ENCODE peak calls at places on chromosomes 1 and 21, in five cellular contexts. One of them, this sample, is unnamed.

GRCh38 chr1:93728480-93729131 is 47.0 kb upstream of the BCAR3 start:
- DNase-seq in HFFc6: no peak
- DNase-seq in IMR-90: no peak
- DNase-seq in progenitor cell of endocrine pancreas: no peak
- DNase-seq in psoas muscle: no peak
- DNase-seq in this sample: no peak

GRCh38 chr1:6145351-6145750 is 34.8 kb downstream of the CHD5 start:
- DNase-seq in psoas muscle: no peak
- DNase-seq in HFFc6: no peak
- DNase-seq in progenitor cell of endocrine pancreas: no peak
- DNase-seq in IMR-90: no peak
- DNase-seq in this sample: no peak

GRCh38 chr1:44296794-44297193 is 58.3 kb downstream of the ERI3 start:
- DNase-seq in progenitor cell of endocrine pancreas: no peak
- DNase-seq in HFFc6: no peak
- DNase-seq in psoas muscle: no peak
- DNase-seq in IMR-90: no peak
- DNase-seq in this sample: no peak

GRCh38 chr1:15676010-15676409 is 8.1 kb upstream of the PLEKHM2 start:
- DNase-seq in progenitor cell of endocrine pancreas: no peak
- DNase-seq in HFFc6: no peak
- DNase-seq in psoas muscle: no peak
- DNase-seq in IMR-90: no peak
- DNase-seq in this sample: no peak

GRCh38 chr1:201180901-201181300 is 9.7 kb upstream of the IGFN1 start:
- DNase-seq in IMR-90: no peak
- DNase-seq in psoas muscle: peak
- DNase-seq in HFFc6: no peak
- DNase-seq in progenitor cell of endocrine pancreas: no peak
- DNase-seq in this sample: no peak

GRCh38 chr1:98749152-98749756 is 87.7 kb downstream of the SNX7 start:
- DNase-seq in HFFc6: peak
- DNase-seq in IMR-90: peak
- DNase-seq in progenitor cell of endocrine pancreas: no peak
- DNase-seq in psoas muscle: no peak
- DNase-seq in this sample: no peak

GRCh38 chr1:198699167-198700015 is 60.6 kb downstream of the PTPRC start:
- DNase-seq in progenitor cell of endocrine pancreas: peak
- DNase-seq in HFFc6: no peak
- DNase-seq in IMR-90: peak
- DNase-seq in psoas muscle: no peak
- DNase-seq in this sample: peak

GRCh38 chr21:33026878-33027400 is 1.2 kb downstream of the OLIG2 start:
- DNase-seq in HFFc6: no peak
- DNase-seq in progenitor cell of endocrine pancreas: no peak
- DNase-seq in psoas muscle: no peak
- DNase-seq in IMR-90: peak
- DNase-seq in this sample: no peak

GRCh38 chr1:14222086-14222485 is 376.4 kb upstream of the KAZN start:
- DNase-seq in progenitor cell of endocrine pancreas: no peak
- DNase-seq in IMR-90: no peak
- DNase-seq in HFFc6: no peak
- DNase-seq in psoas muscle: no peak
- DNase-seq in this sample: no peak

GRCh38 chr1:50048791-50049190 is 25.0 kb upstream of the AGBL4 start:
- DNase-seq in psoas muscle: no peak
- DNase-seq in progenitor cell of endocrine pancreas: no peak
- DNase-seq in HFFc6: no peak
- DNase-seq in IMR-90: no peak
- DNase-seq in this sample: no peak

GRCh38 chr1:84936116-84936810 is 43.3 kb upstream of the LPAR3 start:
- DNase-seq in HFFc6: peak
- DNase-seq in psoas muscle: no peak
- DNase-seq in IMR-90: peak
- DNase-seq in progenitor cell of endocrine pancreas: no peak
- DNase-seq in this sample: no peak

GRCh38 chr1:26291939-26292338 is 12.1 kb downstream of the SH3BGRL3 start:
- DNase-seq in progenitor cell of endocrine pancreas: no peak
- DNase-seq in HFFc6: no peak
- DNase-seq in IMR-90: no peak
- DNase-seq in psoas muscle: no peak
- DNase-seq in this sample: no peak

GRCh38 chr1:114323959-114324825 is 170.5 kb upstream of the SYT6 start:
- DNase-seq in IMR-90: no peak
- DNase-seq in HFFc6: no peak
- DNase-seq in psoas muscle: no peak
- DNase-seq in progenitor cell of endocrine pancreas: no peak
- DNase-seq in this sample: no peak

GRCh38 chr1:240094043-240094722 is 2.5 kb downstream of the FMN2 start:
- DNase-seq in IMR-90: no peak
- DNase-seq in psoas muscle: no peak
- DNase-seq in progenitor cell of endocrine pancreas: no peak
- DNase-seq in HFFc6: no peak
- DNase-seq in this sample: no peak

GRCh38 chr1:201702936-201703335 is 126.0 kb upstream of the IPO9 start:
- DNase-seq in progenitor cell of endocrine pancreas: no peak
- DNase-seq in HFFc6: peak
- DNase-seq in psoas muscle: no peak
- DNase-seq in IMR-90: peak
- DNase-seq in this sample: no peak

GRCh38 chr1:8201331-8201861 is 116.5 kb upstream of the SLC45A1 start:
- DNase-seq in IMR-90: peak
- DNase-seq in HFFc6: no peak
- DNase-seq in psoas muscle: no peak
- DNase-seq in progenitor cell of endocrine pancreas: no peak
- DNase-seq in this sample: no peak

GRCh38 chr1:59678065-59678808 is 136.5 kb upstream of the HOOK1 start:
- DNase-seq in progenitor cell of endocrine pancreas: no peak
- DNase-seq in psoas muscle: no peak
- DNase-seq in IMR-90: no peak
- DNase-seq in HFFc6: no peak
- DNase-seq in this sample: no peak

GRCh38 chr1:48869116-48869893 is 92.6 kb upstream of the BEND5 start:
- DNase-seq in psoas muscle: no peak
- DNase-seq in progenitor cell of endocrine pancreas: no peak
- DNase-seq in HFFc6: no peak
- DNase-seq in IMR-90: no peak
- DNase-seq in this sample: no peak

GRCh38 chr1:119373465-119373864 is 4.9 kb downstream of the HAO2 start:
- DNase-seq in IMR-90: peak
- DNase-seq in psoas muscle: no peak
- DNase-seq in HFFc6: peak
- DNase-seq in progenitor cell of endocrine pancreas: no peak
- DNase-seq in this sample: no peak

GRCh38 chr1:150009604-150010387 is 730 bp downstream of the OTUD7B start:
- DNase-seq in IMR-90: peak
- DNase-seq in HFFc6: peak
- DNase-seq in psoas muscle: peak
- DNase-seq in progenitor cell of endocrine pancreas: no peak
- DNase-seq in this sample: no peak

GRCh38 chr21:39025198-39025597 is 158.1 kb downstream of the PSMG1 start:
- DNase-seq in psoas muscle: no peak
- DNase-seq in HFFc6: no peak
- DNase-seq in progenitor cell of endocrine pancreas: no peak
- DNase-seq in IMR-90: no peak
- DNase-seq in this sample: no peak

GRCh38 chr21:26965567-26966359 is 1.1 kb downstream of the ADAMTS5 start:
- DNase-seq in IMR-90: peak
- DNase-seq in HFFc6: no peak
- DNase-seq in progenitor cell of endocrine pancreas: peak
- DNase-seq in psoas muscle: peak
- DNase-seq in this sample: peak

GRCh38 chr1:67214420-67215174 is 48.3 kb downstream of the IL23R start:
- DNase-seq in HFFc6: peak
- DNase-seq in IMR-90: peak
- DNase-seq in progenitor cell of endocrine pancreas: no peak
- DNase-seq in psoas muscle: no peak
- DNase-seq in this sample: no peak

GRCh38 chr1:201538618-201539551 is at the start of gene NAV1:
- DNase-seq in IMR-90: peak
- DNase-seq in progenitor cell of endocrine pancreas: peak
- DNase-seq in HFFc6: peak
- DNase-seq in psoas muscle: peak
- DNase-seq in this sample: peak

DNA sequence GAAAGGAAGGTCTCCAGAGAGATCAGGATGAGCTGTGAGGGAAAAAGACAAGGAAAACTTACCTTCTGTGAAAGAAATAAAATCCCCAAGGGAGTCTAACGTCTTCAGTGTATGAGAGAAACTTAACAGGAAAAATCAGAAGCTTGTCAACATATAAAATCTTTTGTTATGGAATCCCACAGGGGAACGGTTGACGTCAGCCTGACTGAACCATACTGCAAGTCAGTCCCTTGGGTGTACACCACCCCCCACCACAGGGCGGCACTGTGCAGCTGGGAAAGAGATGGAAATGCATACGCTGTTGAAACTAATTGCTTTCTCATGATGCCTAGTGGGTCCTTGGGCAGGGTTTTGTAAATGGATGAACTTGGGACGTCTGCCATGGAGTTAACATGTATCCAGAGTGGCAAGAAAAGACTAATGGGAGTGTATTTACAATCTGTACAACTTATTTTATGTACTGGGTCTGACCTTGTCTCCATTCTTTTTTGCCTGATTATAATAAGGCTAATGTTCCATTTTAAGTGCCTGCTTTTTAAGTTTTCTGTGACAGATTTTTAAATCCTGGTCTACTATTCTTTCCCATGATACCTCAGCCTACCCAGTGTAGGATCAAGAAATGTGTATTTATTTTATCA is 22.7 kb downstream of the UTP25 start:
- DNase-seq in HFFc6: peak
- DNase-seq in psoas muscle: peak
- DNase-seq in progenitor cell of endocrine pancreas: peak
- DNase-seq in IMR-90: peak
- DNase-seq in this sample: no peak
- TF ChIP-seq CTCF in HFFc6: peak
- TF ChIP-seq CTCF in psoas muscle: peak
- TF ChIP-seq CTCF in progenitor cell of endocrine pancreas: peak
- TF ChIP-seq CTCF in IMR-90: peak
- TF ChIP-seq CTCF in this sample: peak

DNA sequence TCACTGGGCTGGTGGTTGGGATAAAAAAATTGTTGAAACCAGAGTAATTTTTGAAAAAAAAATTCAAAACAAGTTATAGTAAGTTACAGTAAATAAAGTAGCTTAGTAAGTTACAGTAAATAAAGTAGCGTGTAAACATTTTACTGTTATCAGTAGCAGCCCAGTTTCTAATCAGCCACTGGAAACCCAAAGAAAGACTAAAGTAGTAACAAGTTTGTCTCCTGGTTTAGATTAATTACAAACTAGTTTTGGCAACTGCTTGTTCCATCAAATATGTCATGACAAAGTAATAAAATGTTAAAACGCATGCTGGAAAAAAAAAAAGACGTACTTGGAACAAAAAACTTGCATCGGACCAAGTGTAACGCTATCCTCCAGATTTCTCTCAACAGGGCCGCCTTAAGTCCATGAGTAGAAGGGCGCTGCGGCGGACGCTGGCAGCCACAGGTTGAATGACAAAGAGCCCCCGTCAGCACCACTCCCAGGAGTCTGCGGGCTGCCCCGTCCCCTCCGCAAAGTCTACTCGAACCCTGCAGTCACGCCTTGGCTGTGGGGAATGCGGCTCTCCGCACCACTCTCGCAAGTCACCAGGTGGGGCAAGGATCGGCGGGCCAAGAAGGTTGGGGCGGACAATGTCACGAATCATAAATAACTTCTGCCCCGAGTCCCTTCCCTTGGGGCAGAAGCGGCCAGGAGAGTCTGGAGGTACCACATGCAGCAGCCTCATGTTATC is 885 bp downstream of the SLC16A1 start:
- DNase-seq in HFFc6: peak
- DNase-seq in IMR-90: peak
- DNase-seq in progenitor cell of endocrine pancreas: peak
- DNase-seq in psoas muscle: peak
- DNase-seq in this sample: peak
- TF ChIP-seq CTCF in HFFc6: no peak
- TF ChIP-seq CTCF in IMR-90: no peak
- TF ChIP-seq CTCF in progenitor cell of endocrine pancreas: no peak
- TF ChIP-seq CTCF in psoas muscle: no peak
- TF ChIP-seq CTCF in this sample: no peak

GRCh38 chr1:55844322-55844721 is 629.2 kb upstream of the USP24 start:
- DNase-seq in HFFc6: no peak
- DNase-seq in progenitor cell of endocrine pancreas: no peak
- DNase-seq in IMR-90: no peak
- DNase-seq in psoas muscle: no peak
- DNase-seq in this sample: no peak

GRCh38 chr1:55848906-55849305 is 633.7 kb upstream of the USP24 start:
- DNase-seq in IMR-90: peak
- DNase-seq in psoas muscle: no peak
- DNase-seq in progenitor cell of endocrine pancreas: no peak
- DNase-seq in HFFc6: peak
- DNase-seq in this sample: no peak
- TF ChIP-seq CTCF in IMR-90: peak
- TF ChIP-seq CTCF in psoas muscle: no peak
- TF ChIP-seq CTCF in progenitor cell of endocrine pancreas: no peak
- TF ChIP-seq CTCF in HFFc6: peak
- TF ChIP-seq CTCF in this sample: no peak

GRCh38 chr1:175192111-175192629 is 406 bp downstream of the KIAA0040 start:
- DNase-seq in IMR-90: no peak
- DNase-seq in psoas muscle: peak
- DNase-seq in progenitor cell of endocrine pancreas: no peak
- DNase-seq in HFFc6: no peak
- DNase-seq in this sample: peak

GRCh38 chr1:175191654-175192053 is 922 bp downstream of the KIAA0040 start:
- DNase-seq in psoas muscle: no peak
- DNase-seq in IMR-90: no peak
- DNase-seq in progenitor cell of endocrine pancreas: no peak
- DNase-seq in HFFc6: no peak
- DNase-seq in this sample: no peak

GRCh38 chr1:175193339-175193950 is 869 bp upstream of the KIAA0040 start:
- DNase-seq in psoas muscle: peak
- DNase-seq in HFFc6: no peak
- DNase-seq in IMR-90: no peak
- DNase-seq in progenitor cell of endocrine pancreas: no peak
- DNase-seq in this sample: no peak

GRCh38 chr1:175195281-175195680 is 2.7 kb upstream of the KIAA0040 start:
- DNase-seq in psoas muscle: no peak
- DNase-seq in progenitor cell of endocrine pancreas: no peak
- DNase-seq in IMR-90: no peak
- DNase-seq in HFFc6: no peak
- DNase-seq in this sample: no peak

DNA sequence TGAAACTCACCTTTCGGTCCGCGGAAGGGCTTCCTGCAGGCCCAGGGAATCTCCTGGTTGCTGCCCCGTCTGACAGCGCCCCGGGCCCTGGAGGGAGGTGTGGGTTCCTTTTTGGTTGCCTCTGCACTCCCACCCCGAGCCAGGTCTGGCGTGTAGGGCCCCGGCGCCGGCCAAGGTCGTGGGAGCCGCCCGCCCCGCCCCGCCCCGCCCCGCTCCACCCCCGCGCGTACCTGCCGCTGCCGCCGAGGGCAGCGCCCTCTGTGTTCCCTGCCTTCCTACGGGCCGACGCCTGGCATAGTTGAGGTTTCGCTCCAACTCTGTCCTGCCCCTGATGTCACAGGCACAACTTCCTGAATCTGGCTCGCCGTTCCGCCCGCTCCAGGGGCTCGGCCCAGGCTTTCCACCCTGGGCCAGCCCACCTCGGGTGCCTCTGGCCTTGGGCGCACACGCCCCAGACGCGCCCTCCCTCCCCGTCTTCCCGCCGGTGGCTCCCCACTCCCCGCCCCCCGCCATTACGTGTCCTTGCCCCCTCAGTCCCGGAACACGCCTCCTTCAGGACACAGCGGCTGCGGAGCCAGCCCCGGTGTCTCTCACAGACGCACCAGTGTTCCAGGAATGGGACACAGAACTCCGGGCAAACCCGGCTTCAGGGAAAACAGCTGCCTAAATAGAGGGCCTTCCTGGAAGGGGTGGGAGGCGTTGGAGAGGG is at the start of gene KIAA0040:
- DNase-seq in IMR-90: no peak
- DNase-seq in HFFc6: no peak
- DNase-seq in psoas muscle: peak
- DNase-seq in progenitor cell of endocrine pancreas: peak
- DNase-seq in this sample: peak
- TF ChIP-seq CTCF in IMR-90: no peak
- TF ChIP-seq CTCF in HFFc6: no peak
- TF ChIP-seq CTCF in psoas muscle: no peak
- TF ChIP-seq CTCF in progenitor cell of endocrine pancreas: peak
- TF ChIP-seq CTCF in this sample: peak

This sample was measured in lower lobe of right lung.